ENCODE peak calls at places on chromosomes 7 and 10, in six cellular contexts. One of them, this sample, is unnamed.

GRCh38 chr10:70816220-70816894 is 609 bp downstream of the SGPL1 start:
- DNase-seq in SHP77: peak; percentile 3
- DNase-seq in amniotic stem cell: peak; percentile 61
- DNase-seq in RPMI7951: peak; percentile 91
- DNase-seq in non-pigmented ciliary epithelial cell: peak; percentile 82
- DNase-seq in NCI-H1092: no peak
- DNase-seq in this sample: peak; percentile 22

GRCh38 chr7:20785211-20786048 is 1.3 kb downstream of the SP8 start:
- DNase-seq in SHP77: peak; percentile 42
- DNase-seq in amniotic stem cell: no peak
- DNase-seq in RPMI7951: peak; percentile 37
- DNase-seq in non-pigmented ciliary epithelial cell: no peak
- DNase-seq in NCI-H1092: peak; percentile 58
- DNase-seq in this sample: no peak

GRCh38 chr10:50312464-50313437 is 61.4 kb upstream of the ASAH2 start:
- DNase-seq in SHP77: no peak
- DNase-seq in amniotic stem cell: no peak
- DNase-seq in RPMI7951: peak; percentile 83
- DNase-seq in non-pigmented ciliary epithelial cell: peak; percentile 23
- DNase-seq in NCI-H1092: no peak
- DNase-seq in this sample: peak; percentile 52

GRCh38 chr10:18611168-18611567 is 40.2 kb downstream of the NSUN6 start:
- DNase-seq in SHP77: no peak
- DNase-seq in amniotic stem cell: no peak
- DNase-seq in RPMI7951: no peak
- DNase-seq in non-pigmented ciliary epithelial cell: no peak
- DNase-seq in NCI-H1092: no peak
- DNase-seq in this sample: no peak

GRCh38 chr10:43120116-43120947 is 17.9 kb upstream of the CSGALNACT2 start:
- DNase-seq in SHP77: no peak
- DNase-seq in amniotic stem cell: no peak
- DNase-seq in RPMI7951: no peak
- DNase-seq in non-pigmented ciliary epithelial cell: no peak
- DNase-seq in NCI-H1092: no peak
- DNase-seq in this sample: no peak

GRCh38 chr10:89479255-89479654 is 56.1 kb downstream of the SLC16A12 start:
- DNase-seq in SHP77: no peak
- DNase-seq in amniotic stem cell: no peak
- DNase-seq in RPMI7951: no peak
- DNase-seq in non-pigmented ciliary epithelial cell: no peak
- DNase-seq in NCI-H1092: no peak
- DNase-seq in this sample: no peak

GRCh38 chr7:29397398-29397797 is 166.2 kb upstream of the PRR15 start:
- DNase-seq in SHP77: peak; percentile 16
- DNase-seq in amniotic stem cell: no peak
- DNase-seq in RPMI7951: no peak
- DNase-seq in non-pigmented ciliary epithelial cell: no peak
- DNase-seq in NCI-H1092: no peak
- DNase-seq in this sample: no peak

GRCh38 chr7:95396136-95397032 is at the start of gene PON3:
- DNase-seq in SHP77: no peak
- DNase-seq in amniotic stem cell: no peak
- DNase-seq in RPMI7951: no peak
- DNase-seq in non-pigmented ciliary epithelial cell: no peak
- DNase-seq in NCI-H1092: no peak
- DNase-seq in this sample: no peak

GRCh38 chr10:75653761-75654160 is 222.3 kb downstream of the LRMDA start:
- DNase-seq in SHP77: no peak
- DNase-seq in amniotic stem cell: no peak
- DNase-seq in RPMI7951: no peak
- DNase-seq in non-pigmented ciliary epithelial cell: no peak
- DNase-seq in NCI-H1092: no peak
- DNase-seq in this sample: no peak

GRCh38 chr7:130415019-130415418 is 25.8 kb downstream of the CEP41 start:
- DNase-seq in SHP77: no peak
- DNase-seq in amniotic stem cell: no peak
- DNase-seq in RPMI7951: no peak
- DNase-seq in non-pigmented ciliary epithelial cell: no peak
- DNase-seq in NCI-H1092: no peak
- DNase-seq in this sample: no peak

GRCh38 chr10:115649217-115649616 is 556.1 kb downstream of the ATRNL1 start:
- DNase-seq in SHP77: no peak
- DNase-seq in amniotic stem cell: no peak
- DNase-seq in RPMI7951: no peak
- DNase-seq in non-pigmented ciliary epithelial cell: no peak
- DNase-seq in NCI-H1092: no peak
- DNase-seq in this sample: no peak

GRCh38 chr7:69682518-69682917 is 84.2 kb downstream of the AUTS2 start:
- DNase-seq in SHP77: no peak
- DNase-seq in amniotic stem cell: no peak
- DNase-seq in RPMI7951: no peak
- DNase-seq in non-pigmented ciliary epithelial cell: no peak
- DNase-seq in NCI-H1092: no peak
- DNase-seq in this sample: peak; percentile 54

GRCh38 chr10:26567349-26567721 is 129.2 kb downstream of the APBB1IP start:
- DNase-seq in SHP77: no peak
- DNase-seq in amniotic stem cell: no peak
- DNase-seq in RPMI7951: no peak
- DNase-seq in non-pigmented ciliary epithelial cell: no peak
- DNase-seq in NCI-H1092: no peak
- DNase-seq in this sample: no peak

GRCh38 chr10:6755891-6756460 is 175.9 kb upstream of the PRKCQ start:
- DNase-seq in SHP77: no peak
- DNase-seq in amniotic stem cell: no peak
- DNase-seq in RPMI7951: peak; percentile 53
- DNase-seq in non-pigmented ciliary epithelial cell: no peak
- DNase-seq in NCI-H1092: no peak
- DNase-seq in this sample: peak; percentile 31

GRCh38 chr10:131775833-131776232 is 125.0 kb upstream of the PPP2R2D start:
- DNase-seq in SHP77: no peak
- DNase-seq in amniotic stem cell: no peak
- DNase-seq in RPMI7951: no peak
- DNase-seq in non-pigmented ciliary epithelial cell: no peak
- DNase-seq in NCI-H1092: no peak
- DNase-seq in this sample: no peak

GRCh38 chr10:49649936-49650723 is 29.3 kb upstream of the C10orf53 start:
- DNase-seq in SHP77: no peak
- DNase-seq in amniotic stem cell: no peak
- DNase-seq in RPMI7951: no peak
- DNase-seq in non-pigmented ciliary epithelial cell: no peak
- DNase-seq in NCI-H1092: no peak
- DNase-seq in this sample: peak; percentile 23

GRCh38 chr10:98339790-98340189 is 71.8 kb upstream of the LOXL4 start:
- DNase-seq in SHP77: no peak
- DNase-seq in amniotic stem cell: no peak
- DNase-seq in RPMI7951: no peak
- DNase-seq in non-pigmented ciliary epithelial cell: no peak
- DNase-seq in NCI-H1092: no peak
- DNase-seq in this sample: no peak

GRCh38 chr10:87850742-87851205 is 12.6 kb downstream of the KLLN start:
- DNase-seq in SHP77: peak; percentile 41
- DNase-seq in amniotic stem cell: peak; percentile 41
- DNase-seq in RPMI7951: no peak
- DNase-seq in non-pigmented ciliary epithelial cell: no peak
- DNase-seq in NCI-H1092: peak; percentile 10
- DNase-seq in this sample: peak; percentile 68

GRCh38 chr7:25454562-25455031 is 226.3 kb upstream of the NPVF start:
- DNase-seq in SHP77: peak; percentile 22
- DNase-seq in amniotic stem cell: no peak
- DNase-seq in RPMI7951: peak; percentile 37
- DNase-seq in non-pigmented ciliary epithelial cell: no peak
- DNase-seq in NCI-H1092: no peak
- DNase-seq in this sample: peak; percentile 63

GRCh38 chr10:131242007-131242406 is 69.5 kb downstream of the TCERG1L start:
- DNase-seq in SHP77: no peak
- DNase-seq in amniotic stem cell: no peak
- DNase-seq in RPMI7951: no peak
- DNase-seq in non-pigmented ciliary epithelial cell: no peak
- DNase-seq in NCI-H1092: no peak
- DNase-seq in this sample: no peak

GRCh38 chr7:108130261-108130660 is at the start of gene LAMB4:
- DNase-seq in SHP77: no peak
- DNase-seq in amniotic stem cell: no peak
- DNase-seq in RPMI7951: no peak
- DNase-seq in non-pigmented ciliary epithelial cell: no peak
- DNase-seq in NCI-H1092: no peak
- DNase-seq in this sample: no peak

GRCh38 chr10:131631619-131632018 is 269.2 kb upstream of the PPP2R2D start:
- DNase-seq in SHP77: no peak
- DNase-seq in amniotic stem cell: no peak
- DNase-seq in RPMI7951: no peak
- DNase-seq in non-pigmented ciliary epithelial cell: no peak
- DNase-seq in NCI-H1092: no peak
- DNase-seq in this sample: no peak

GRCh38 chr7:101202603-101202918 is 1.7 kb upstream of the MOGAT3 start:
- DNase-seq in SHP77: no peak
- DNase-seq in amniotic stem cell: no peak
- DNase-seq in RPMI7951: no peak
- DNase-seq in non-pigmented ciliary epithelial cell: no peak
- DNase-seq in NCI-H1092: no peak
- DNase-seq in this sample: no peak

GRCh38 chr10:13414855-13415254 is 66.8 kb upstream of the SEPHS1 start:
- DNase-seq in SHP77: no peak
- DNase-seq in amniotic stem cell: no peak
- DNase-seq in RPMI7951: peak; percentile 34
- DNase-seq in non-pigmented ciliary epithelial cell: no peak
- DNase-seq in NCI-H1092: no peak
- DNase-seq in this sample: no peak

GRCh38 chr7:18590259-18590658 is 94.7 kb downstream of the HDAC9 start:
- DNase-seq in SHP77: no peak
- DNase-seq in amniotic stem cell: no peak
- DNase-seq in RPMI7951: no peak
- DNase-seq in non-pigmented ciliary epithelial cell: no peak
- DNase-seq in NCI-H1092: no peak
- DNase-seq in this sample: peak; percentile 78

This sample was measured in MV-4-11.